ENCODE peak calls at places on chromosomes 1 and 21, in seven cellular contexts. V, Y, J, R, G, T and O are unnamed samples.

GRCh38 chr1:102891868-102892625 is 216.3 kb downstream of the COL11A1 start:
- DNase-seq in V (no peak), Y (no peak), J (no peak), R (no peak), G (no peak), T (peak), O (no peak)

GRCh38 chr1:54280652-54281051 is 80.7 kb downstream of the MRPL37 start:
- DNase-seq in V (no peak), Y (no peak), J (no peak), R (no peak), G (no peak), T (no peak), O (no peak)

GRCh38 chr1:172917972-172918371 is 132.8 kb downstream of the TNFSF18 start:
- DNase-seq in V (no peak), Y (no peak), J (no peak), R (peak), G (no peak), T (peak), O (no peak)

GRCh38 chr1:31348449-31348848 is 24.4 kb downstream of the FABP3 start:
- DNase-seq in V (no peak), Y (no peak), J (no peak), R (no peak), G (no peak), T (no peak), O (no peak)

GRCh38 chr1:207202480-207202879 is 98.4 kb downstream of the C4BPA start:
- DNase-seq in V (no peak), Y (no peak), J (no peak), R (no peak), G (no peak), T (no peak), O (no peak)

GRCh38 chr1:5907966-5908365 is 84.3 kb downstream of the NPHP4 start:
- DNase-seq in V (no peak), Y (no peak), J (no peak), R (no peak), G (no peak), T (no peak), O (peak)

GRCh38 chr1:48619529-48619928 is 147.5 kb upstream of the SPATA6 start:
- DNase-seq in V (no peak), Y (no peak), J (peak), R (peak), G (peak), T (no peak), O (no peak)

GRCh38 chr1:17559618-17560419 is 20.3 kb downstream of the ARHGEF10L start:
- DNase-seq in V (no peak), Y (no peak), J (no peak), R (no peak), G (no peak), T (peak), O (peak)

GRCh38 chr1:112708002-112708448 is 1.1 kb upstream of the RHOC start:
- DNase-seq in V (no peak), Y (no peak), J (no peak), R (peak), G (no peak), T (no peak), O (no peak)

GRCh38 chr1:153155542-153155941 is 4.9 kb upstream of the SPRR2G start:
- DNase-seq in V (no peak), Y (no peak), J (no peak), R (no peak), G (no peak), T (no peak), O (no peak)

GRCh38 chr1:152533327-152533938 is 19.2 kb downstream of the CRCT1 start:
- DNase-seq in V (no peak), Y (no peak), J (peak), R (peak), G (no peak), T (peak), O (no peak)

GRCh38 chr1:11774753-11775152 is 12.8 kb downstream of the C1orf167 start:
- DNase-seq in V (no peak), Y (no peak), J (no peak), R (no peak), G (no peak), T (no peak), O (no peak)

GRCh38 chr1:29230553-29231378 is at the start of gene MECR:
- DNase-seq in V (peak), Y (peak), J (peak), R (peak), G (peak), T (peak), O (peak)

GRCh38 chr1:23936481-23937176 is 23.0 kb upstream of the PNRC2 start:
- DNase-seq in V (no peak), Y (no peak), J (peak), R (no peak), G (no peak), T (no peak), O (no peak)

GRCh38 chr1:14835725-14836124 is 237.2 kb downstream of the KAZN start:
- DNase-seq in V (no peak), Y (no peak), J (no peak), R (no peak), G (no peak), T (no peak), O (no peak)

GRCh38 chr1:219697667-219698066 is 84.8 kb upstream of the ZC3H11B start:
- DNase-seq in V (no peak), Y (no peak), J (no peak), R (no peak), G (no peak), T (no peak), O (no peak)

GRCh38 chr1:70188522-70188921 is 16.9 kb downstream of the LRRC40 start:
- DNase-seq in V (no peak), Y (no peak), J (no peak), R (no peak), G (no peak), T (no peak), O (no peak)

GRCh38 chr1:218411101-218411500 is 66.0 kb downstream of the TGFB2 start:
- DNase-seq in V (no peak), Y (no peak), J (no peak), R (no peak), G (no peak), T (no peak), O (no peak)

GRCh38 chr1:35717911-35718476 is 690 bp downstream of the C1orf216 start:
- DNase-seq in V (peak), Y (no peak), J (peak), R (peak), G (peak), T (peak), O (peak)

GRCh38 chr1:226738995-226739695 is at the start of gene ITPKB:
- DNase-seq in V (peak), Y (no peak), J (peak), R (no peak), G (peak), T (peak), O (peak)

GRCh38 chr21:42161957-42162681 is 56.8 kb upstream of the ABCG1 start:
- DNase-seq in V (no peak), Y (no peak), J (no peak), R (no peak), G (no peak), T (no peak), O (peak)

GRCh38 chr1:182783068-182783467 is 6.5 kb upstream of the NPL start:
- DNase-seq in V (no peak), Y (no peak), J (peak), R (no peak), G (no peak), T (peak), O (no peak)

GRCh38 chr1:158103860-158104522 is 76.7 kb upstream of the CD1D start:
- DNase-seq in V (no peak), Y (no peak), J (peak), R (no peak), G (no peak), T (no peak), O (no peak)

GRCh38 chr21:15592271-15592860 is 137.4 kb upstream of the USP25 start:
- DNase-seq in V (no peak), Y (no peak), J (no peak), R (peak), G (no peak), T (peak), O (no peak)

GRCh38 chr1:36369061-36369470 is 16.7 kb downstream of the STK40 start:
- DNase-seq in V (peak), Y (peak), J (peak), R (peak), G (peak), T (peak), O (peak)

GRCh38 chr1:9384751-9385245 is 92.1 kb downstream of the SPSB1 start:
- DNase-seq in V (peak), Y (no peak), J (peak), R (no peak), G (no peak), T (no peak), O (no peak)

GRCh38 chr1:191963286-191963685 is 195.0 kb upstream of the RGS18 start:
- DNase-seq in V (no peak), Y (no peak), J (no peak), R (no peak), G (no peak), T (peak), O (no peak)

GRCh38 chr1:2193514-2194251 is 889 bp downstream of the FAAP20 start:
- DNase-seq in V (no peak), Y (no peak), J (no peak), R (no peak), G (no peak), T (no peak), O (no peak)

GRCh38 chr1:208185801-208186201 is 58.4 kb downstream of the PLXNA2 start:
- DNase-seq in V (no peak), Y (no peak), J (no peak), R (no peak), G (no peak), T (no peak), O (no peak)